ENCODE peak calls at places on chromosomes 4 and X, in seven cellular contexts. One of them, this sample, is unnamed.

GRCh38 chrX:118498351-118498750 is 2.7 kb downstream of the DOCK11 start:
- DNase-seq in NCI-H1092 treated with DMSO at 0.1 percent for 48 hours: no peak
- DNase-seq in stimulated activated CD8-positive, alpha-beta memory T cell treated with anti-CD3 and anti-CD28 coated beads, Interleukin-7, amount 100 ng/mL, for 1 hour: no peak
- DNase-seq in brain microvascular endothelial cell: no peak
- DNase-seq in progenitor cell of endocrine pancreas: no peak
- DNase-seq in nephron progenitor cell: no peak
- DNase-seq in type B pancreatic cell: no peak
- DNase-seq in this sample: no peak

GRCh38 chr4:86939123-86939522 is 4.3 kb downstream of the AFF1 start:
- DNase-seq in type B pancreatic cell: no peak
- DNase-seq in nephron progenitor cell: no peak
- DNase-seq in NCI-H1092 treated with DMSO at 0.1 percent for 48 hours: no peak
- DNase-seq in stimulated activated CD8-positive, alpha-beta memory T cell treated with anti-CD3 and anti-CD28 coated beads, Interleukin-7, amount 100 ng/mL, for 1 hour: no peak
- DNase-seq in brain microvascular endothelial cell: no peak
- DNase-seq in progenitor cell of endocrine pancreas: no peak
- DNase-seq in this sample: no peak

GRCh38 chr4:114512595-114513295 is 85.9 kb upstream of the UGT8 start:
- DNase-seq in stimulated activated CD8-positive, alpha-beta memory T cell treated with anti-CD3 and anti-CD28 coated beads, Interleukin-7, amount 100 ng/mL, for 1 hour: no peak
- DNase-seq in brain microvascular endothelial cell: no peak
- DNase-seq in type B pancreatic cell: no peak
- DNase-seq in nephron progenitor cell: no peak
- DNase-seq in progenitor cell of endocrine pancreas: no peak
- DNase-seq in NCI-H1092 treated with DMSO at 0.1 percent for 48 hours: no peak
- DNase-seq in this sample: no peak

GRCh38 chrX:33211356-33212254 is at the start of gene DMD:
- DNase-seq in progenitor cell of endocrine pancreas: no peak
- DNase-seq in type B pancreatic cell: no peak
- DNase-seq in nephron progenitor cell: peak; percentile 3
- DNase-seq in stimulated activated CD8-positive, alpha-beta memory T cell treated with anti-CD3 and anti-CD28 coated beads, Interleukin-7, amount 100 ng/mL, for 1 hour: no peak
- DNase-seq in NCI-H1092 treated with DMSO at 0.1 percent for 48 hours: no peak
- DNase-seq in brain microvascular endothelial cell: peak; percentile 89
- DNase-seq in this sample: peak; percentile 38

GRCh38 chrX:39941332-39941920 is 156.3 kb downstream of the BCOR start:
- DNase-seq in type B pancreatic cell: no peak
- DNase-seq in stimulated activated CD8-positive, alpha-beta memory T cell treated with anti-CD3 and anti-CD28 coated beads, Interleukin-7, amount 100 ng/mL, for 1 hour: no peak
- DNase-seq in progenitor cell of endocrine pancreas: no peak
- DNase-seq in brain microvascular endothelial cell: peak; percentile 6
- DNase-seq in nephron progenitor cell: no peak
- DNase-seq in NCI-H1092 treated with DMSO at 0.1 percent for 48 hours: no peak
- DNase-seq in this sample: peak; percentile 32

GRCh38 chrX:103396186-103396585 is 19.8 kb downstream of the BEX3 start:
- DNase-seq in brain microvascular endothelial cell: peak; percentile 36
- DNase-seq in NCI-H1092 treated with DMSO at 0.1 percent for 48 hours: no peak
- DNase-seq in progenitor cell of endocrine pancreas: no peak
- DNase-seq in type B pancreatic cell: no peak
- DNase-seq in nephron progenitor cell: no peak
- DNase-seq in stimulated activated CD8-positive, alpha-beta memory T cell treated with anti-CD3 and anti-CD28 coated beads, Interleukin-7, amount 100 ng/mL, for 1 hour: no peak
- DNase-seq in this sample: no peak

GRCh38 chr4:113540859-113541258 is 220.7 kb downstream of the CAMK2D start:
- DNase-seq in brain microvascular endothelial cell: no peak
- DNase-seq in stimulated activated CD8-positive, alpha-beta memory T cell treated with anti-CD3 and anti-CD28 coated beads, Interleukin-7, amount 100 ng/mL, for 1 hour: no peak
- DNase-seq in nephron progenitor cell: no peak
- DNase-seq in type B pancreatic cell: no peak
- DNase-seq in NCI-H1092 treated with DMSO at 0.1 percent for 48 hours: no peak
- DNase-seq in progenitor cell of endocrine pancreas: no peak
- DNase-seq in this sample: peak; percentile 18

GRCh38 chr4:10442976-10443375 is 14.2 kb downstream of the ZNF518B start:
- DNase-seq in type B pancreatic cell: no peak
- DNase-seq in brain microvascular endothelial cell: peak; percentile 51
- DNase-seq in progenitor cell of endocrine pancreas: no peak
- DNase-seq in nephron progenitor cell: no peak
- DNase-seq in NCI-H1092 treated with DMSO at 0.1 percent for 48 hours: no peak
- DNase-seq in stimulated activated CD8-positive, alpha-beta memory T cell treated with anti-CD3 and anti-CD28 coated beads, Interleukin-7, amount 100 ng/mL, for 1 hour: no peak
- DNase-seq in this sample: no peak

GRCh38 chr4:89829470-89830138 is 7.4 kb downstream of the SNCA start:
- DNase-seq in NCI-H1092 treated with DMSO at 0.1 percent for 48 hours: no peak
- DNase-seq in stimulated activated CD8-positive, alpha-beta memory T cell treated with anti-CD3 and anti-CD28 coated beads, Interleukin-7, amount 100 ng/mL, for 1 hour: no peak
- DNase-seq in type B pancreatic cell: no peak
- DNase-seq in nephron progenitor cell: no peak
- DNase-seq in brain microvascular endothelial cell: no peak
- DNase-seq in progenitor cell of endocrine pancreas: no peak
- DNase-seq in this sample: no peak

GRCh38 chrX:115065304-115065703 is 47.9 kb upstream of the IL13RA2 start:
- DNase-seq in brain microvascular endothelial cell: no peak
- DNase-seq in nephron progenitor cell: no peak
- DNase-seq in progenitor cell of endocrine pancreas: no peak
- DNase-seq in type B pancreatic cell: no peak
- DNase-seq in NCI-H1092 treated with DMSO at 0.1 percent for 48 hours: no peak
- DNase-seq in stimulated activated CD8-positive, alpha-beta memory T cell treated with anti-CD3 and anti-CD28 coated beads, Interleukin-7, amount 100 ng/mL, for 1 hour: no peak
- DNase-seq in this sample: no peak

GRCh38 chr4:47104986-47105385 is 73.6 kb downstream of the GABRB1 start:
- DNase-seq in progenitor cell of endocrine pancreas: no peak
- DNase-seq in nephron progenitor cell: no peak
- DNase-seq in type B pancreatic cell: no peak
- DNase-seq in brain microvascular endothelial cell: no peak
- DNase-seq in stimulated activated CD8-positive, alpha-beta memory T cell treated with anti-CD3 and anti-CD28 coated beads, Interleukin-7, amount 100 ng/mL, for 1 hour: no peak
- DNase-seq in NCI-H1092 treated with DMSO at 0.1 percent for 48 hours: no peak
- DNase-seq in this sample: no peak

GRCh38 chr4:156615066-156615514 is 356.5 kb downstream of the PDGFC start:
- DNase-seq in progenitor cell of endocrine pancreas: no peak
- DNase-seq in nephron progenitor cell: no peak
- DNase-seq in type B pancreatic cell: no peak
- DNase-seq in NCI-H1092 treated with DMSO at 0.1 percent for 48 hours: no peak
- DNase-seq in brain microvascular endothelial cell: peak; percentile 93
- DNase-seq in stimulated activated CD8-positive, alpha-beta memory T cell treated with anti-CD3 and anti-CD28 coated beads, Interleukin-7, amount 100 ng/mL, for 1 hour: no peak
- DNase-seq in this sample: peak; percentile 81

GRCh38 chr4:2712261-2712842 is 43.8 kb downstream of the TNIP2 start:
- DNase-seq in brain microvascular endothelial cell: no peak
- DNase-seq in type B pancreatic cell: no peak
- DNase-seq in stimulated activated CD8-positive, alpha-beta memory T cell treated with anti-CD3 and anti-CD28 coated beads, Interleukin-7, amount 100 ng/mL, for 1 hour: no peak
- DNase-seq in NCI-H1092 treated with DMSO at 0.1 percent for 48 hours: no peak
- DNase-seq in progenitor cell of endocrine pancreas: no peak
- DNase-seq in nephron progenitor cell: no peak
- DNase-seq in this sample: peak; percentile 44

GRCh38 chr4:40656221-40656863 is 26.7 kb upstream of the RBM47 start:
- DNase-seq in type B pancreatic cell: no peak
- DNase-seq in brain microvascular endothelial cell: no peak
- DNase-seq in nephron progenitor cell: no peak
- DNase-seq in progenitor cell of endocrine pancreas: no peak
- DNase-seq in NCI-H1092 treated with DMSO at 0.1 percent for 48 hours: no peak
- DNase-seq in stimulated activated CD8-positive, alpha-beta memory T cell treated with anti-CD3 and anti-CD28 coated beads, Interleukin-7, amount 100 ng/mL, for 1 hour: no peak
- DNase-seq in this sample: no peak

GRCh38 chr4:53576218-53576617 is 15.1 kb downstream of the LNX1 start:
- DNase-seq in brain microvascular endothelial cell: no peak
- DNase-seq in nephron progenitor cell: no peak
- DNase-seq in type B pancreatic cell: no peak
- DNase-seq in NCI-H1092 treated with DMSO at 0.1 percent for 48 hours: no peak
- DNase-seq in progenitor cell of endocrine pancreas: no peak
- DNase-seq in stimulated activated CD8-positive, alpha-beta memory T cell treated with anti-CD3 and anti-CD28 coated beads, Interleukin-7, amount 100 ng/mL, for 1 hour: no peak
- DNase-seq in this sample: no peak

GRCh38 chr4:61397174-61397573 is 197.0 kb downstream of the ADGRL3 start:
- DNase-seq in brain microvascular endothelial cell: no peak
- DNase-seq in progenitor cell of endocrine pancreas: no peak
- DNase-seq in nephron progenitor cell: no peak
- DNase-seq in stimulated activated CD8-positive, alpha-beta memory T cell treated with anti-CD3 and anti-CD28 coated beads, Interleukin-7, amount 100 ng/mL, for 1 hour: no peak
- DNase-seq in NCI-H1092 treated with DMSO at 0.1 percent for 48 hours: no peak
- DNase-seq in type B pancreatic cell: no peak
- DNase-seq in this sample: peak; percentile 48

GRCh38 chr4:184503869-184504300 is 29.5 kb upstream of the IRF2 start:
- DNase-seq in brain microvascular endothelial cell: peak; percentile 9
- DNase-seq in progenitor cell of endocrine pancreas: no peak
- DNase-seq in stimulated activated CD8-positive, alpha-beta memory T cell treated with anti-CD3 and anti-CD28 coated beads, Interleukin-7, amount 100 ng/mL, for 1 hour: no peak
- DNase-seq in nephron progenitor cell: no peak
- DNase-seq in NCI-H1092 treated with DMSO at 0.1 percent for 48 hours: no peak
- DNase-seq in type B pancreatic cell: no peak
- DNase-seq in this sample: no peak

GRCh38 chrX:34653811-34654210 is 3.3 kb downstream of the TMEM47 start:
- DNase-seq in brain microvascular endothelial cell: no peak
- DNase-seq in type B pancreatic cell: no peak
- DNase-seq in NCI-H1092 treated with DMSO at 0.1 percent for 48 hours: no peak
- DNase-seq in progenitor cell of endocrine pancreas: no peak
- DNase-seq in stimulated activated CD8-positive, alpha-beta memory T cell treated with anti-CD3 and anti-CD28 coated beads, Interleukin-7, amount 100 ng/mL, for 1 hour: no peak
- DNase-seq in nephron progenitor cell: no peak
- DNase-seq in this sample: no peak